ENCODE peak calls at places on chromosomes 5 and 9, in nine cellular contexts. F is sigmoid colon; V is NCI-H1694; A is NCI-H1417; X is stimulated activated naive CD8-positive, alpha-beta T cell treated with anti-CD3 and anti-CD28 coated beads, Interleukin-15, amount 100 ng/mL, for 72 hours; Y is left ventricle myocardium inferior; I is NCI-H774; R is breast epithelium; U is stimulated activated CD4-positive, alpha-beta T cell treated with anti-CD3 and anti-CD28 coated beads, Interleukin-4, amount 100 ng/mL, for 48 hours. J is an unnamed sample.

GRCh38 chr9:109014267-109015025 is 1.1 kb upstream of the CTNNAL1 start:
- DNase-seq in V (no peak), A (no peak), U (no peak), R (no peak), I (no peak), F (no peak), Y (no peak), X (no peak), J (peak)

GRCh38 chr9:4939118-4939561 is 45.9 kb upstream of the JAK2 start:
- DNase-seq in U (no peak), Y (no peak), R (no peak), V (no peak), I (no peak), X (no peak), A (no peak), F (no peak), J (no peak)

GRCh38 chr9:133862585-133863041 is 124.5 kb upstream of the SARDH start:
- DNase-seq in R (no peak), X (no peak), Y (peak), U (no peak), I (no peak), F (peak), V (no peak), A (no peak), J (no peak)

GRCh38 chr5:173265433-173265832 is 30.4 kb upstream of the NKX2-5 start:
- DNase-seq in V (no peak), A (no peak), Y (peak), F (no peak), X (no peak), I (no peak), R (no peak), U (no peak), J (no peak)

GRCh38 chr5:60248900-60249299 is 355.4 kb upstream of the PDE4D start:
- DNase-seq in V (no peak), A (no peak), Y (peak), U (no peak), F (no peak), R (no peak), X (no peak), I (no peak), J (no peak)

GRCh38 chr9:7963026-7963425 is 163.4 kb upstream of the DMAC1 start:
- DNase-seq in V (no peak), X (no peak), Y (no peak), U (no peak), A (no peak), I (no peak), R (no peak), F (no peak), J (no peak)

GRCh38 chr5:40683351-40683750 is 3.6 kb downstream of the PTGER4 start:
- DNase-seq in I (no peak), X (no peak), A (no peak), U (no peak), F (no peak), Y (no peak), R (no peak), V (no peak), J (no peak)

GRCh38 chr5:162119801-162120200 is 52.2 kb downstream of the GABRG2 start:
- DNase-seq in R (no peak), F (no peak), I (no peak), A (no peak), Y (no peak), X (no peak), U (no peak), V (no peak), J (no peak)

GRCh38 chr9:5557606-5558587 is 47.6 kb downstream of the PDCD1LG2 start:
- DNase-seq in V (no peak), U (no peak), X (peak), Y (no peak), I (no peak), A (no peak), R (no peak), F (no peak), J (peak)

GRCh38 chr9:122042056-122042455 is 51.1 kb downstream of the TTLL11 start:
- DNase-seq in A (no peak), F (no peak), Y (no peak), U (no peak), V (no peak), X (no peak), R (no peak), I (no peak), J (no peak)

GRCh38 chr9:134707031-134707680 is 65.6 kb downstream of the COL5A1 start:
- DNase-seq in F (peak), A (peak), I (no peak), U (no peak), R (no peak), V (peak), X (no peak), Y (peak), J (no peak)

GRCh38 chr9:130283514-130284248 is 18.1 kb downstream of the HMCN2 start:
- DNase-seq in U (no peak), F (peak), I (peak), R (no peak), V (no peak), Y (no peak), X (no peak), A (peak), J (no peak)

GRCh38 chr5:133754575-133755169 is 142.3 kb upstream of the FSTL4 start:
- DNase-seq in F (no peak), A (peak), Y (no peak), R (no peak), V (no peak), U (peak), I (peak), X (peak), J (no peak)

GRCh38 chr5:83523926-83524325 is 52.4 kb downstream of the VCAN start:
- DNase-seq in I (no peak), U (no peak), R (no peak), V (no peak), Y (no peak), F (no peak), A (no peak), X (no peak), J (no peak)

GRCh38 chr5:90473321-90474234 is 993 bp downstream of the MBLAC2 start:
- DNase-seq in U (peak), Y (no peak), I (no peak), X (peak), F (no peak), A (peak), V (peak), R (no peak), J (peak)

GRCh38 chr9:99490736-99491135 is 268.7 kb downstream of the SEC61B start:
- DNase-seq in F (no peak), Y (no peak), I (no peak), X (no peak), V (no peak), U (no peak), R (no peak), A (no peak), J (no peak)

GRCh38 chr5:120655828-120656435 is 191.8 kb downstream of the PRR16 start:
- DNase-seq in I (peak), R (no peak), V (no peak), F (no peak), Y (no peak), U (no peak), A (peak), X (no peak), J (no peak)

GRCh38 chr5:108141676-108142075 is 240.2 kb downstream of the FBXL17 start:
- DNase-seq in U (no peak), Y (no peak), R (no peak), F (no peak), I (no peak), V (no peak), X (no peak), A (no peak), J (no peak)

GRCh38 chr5:133052317-133053175 is 733 bp downstream of the HSPA4 start:
- DNase-seq in Y (peak), V (peak), X (peak), F (peak), A (peak), U (peak), R (peak), I (peak), J (peak)

GRCh38 chr5:146109379-146109778 is 4.0 kb upstream of the PLAC8L1 start:
- DNase-seq in A (no peak), X (no peak), I (no peak), Y (no peak), V (no peak), R (no peak), U (no peak), F (no peak), J (no peak)

GRCh38 chr9:78921341-78921740 is 624.4 kb downstream of the PSAT1 start:
- DNase-seq in I (no peak), V (no peak), Y (no peak), F (no peak), R (no peak), U (no peak), X (no peak), A (no peak), J (no peak)

GRCh38 chr5:38249286-38249685 is 9.1 kb upstream of the EGFLAM start:
- DNase-seq in X (no peak), A (no peak), I (no peak), F (no peak), R (no peak), Y (no peak), U (no peak), V (no peak), J (no peak)

GRCh38 chr5:149999359-149999758 is 1.1 kb downstream of the TIGD6 start:
- DNase-seq in X (no peak), I (no peak), U (no peak), A (no peak), F (no peak), Y (no peak), V (no peak), R (no peak), J (no peak)

GRCh38 chr5:56587381-56588124 is 227.8 kb upstream of the MAP3K1 start:
- DNase-seq in X (no peak), V (no peak), U (no peak), I (no peak), Y (no peak), F (no peak), R (no peak), A (no peak), J (no peak)

GRCh38 chr9:132804576-132805295 is 73.3 kb downstream of the AK8 start:
- DNase-seq in Y (no peak), U (no peak), F (no peak), V (no peak), X (no peak), I (no peak), A (no peak), R (no peak), J (no peak)

GRCh38 chr5:126139773-126140172 is 283.4 kb upstream of the GRAMD2B start:
- DNase-seq in F (no peak), U (no peak), I (no peak), X (no peak), A (peak), R (no peak), Y (no peak), V (no peak), J (no peak)

GRCh38 chr9:131524578-131525315 is 6.3 kb downstream of the UCK1 start:
- DNase-seq in X (no peak), I (no peak), R (no peak), U (no peak), A (no peak), F (peak), V (no peak), Y (no peak), J (no peak)

GRCh38 chr5:32597046-32597629 is 11.8 kb downstream of the SUB1 start:
- DNase-seq in V (no peak), R (no peak), F (no peak), X (no peak), Y (no peak), U (no peak), A (no peak), I (no peak), J (no peak)